ENCODE peak calls at places on chromosomes 11 and 22, in six cellular contexts. X is colonic mucosa, J is adrenal gland, O is body of pancreas, A is left ventricle myocardium inferior, C is lower leg skin. Y is an unnamed sample.

GRCh38 chr11:118996926-118997626 is 862 bp upstream of the CENATAC start:
- DNase-seq in O (no peak), C (no peak), J (no peak), X (no peak), A (no peak), Y (no peak)

GRCh38 chr11:120326845-120327281 is 1.8 kb downstream of the TLCD5 start:
- DNase-seq in A (no peak), C (no peak), O (no peak), X (no peak), J (no peak), Y (no peak)

GRCh38 chr11:73085189-73085875 is 56.8 kb downstream of the FCHSD2 start:
- DNase-seq in J (peak), A (no peak), X (no peak), C (no peak), O (no peak), Y (peak)

GRCh38 chr11:107898270-107898669 is 30.0 kb upstream of the RAB39A start:
- DNase-seq in X (no peak), J (no peak), A (no peak), O (no peak), C (no peak), Y (peak)

GRCh38 chr22:23053051-23053707 is 17.1 kb upstream of the GNAZ start:
- DNase-seq in X (no peak), O (no peak), C (no peak), A (no peak), J (no peak), Y (no peak)

GRCh38 chr11:107071129-107071528 is 52.9 kb upstream of the GUCY1A2 start:
- DNase-seq in O (no peak), C (no peak), J (no peak), A (no peak), X (no peak), Y (no peak)

GRCh38 chr11:76698321-76699043 is 27.9 kb upstream of the LRRC32 start:
- DNase-seq in J (no peak), X (no peak), C (no peak), O (no peak), A (no peak), Y (no peak)

GRCh38 chr11:10233581-10233980 is 60.4 kb downstream of the SBF2 start:
- DNase-seq in C (no peak), O (no peak), X (no peak), J (no peak), A (no peak), Y (peak)

GRCh38 chr22:50488006-50488677 is 1.5 kb downstream of the MIOX start:
- DNase-seq in O (no peak), A (no peak), X (no peak), J (no peak), C (no peak), Y (no peak)

GRCh38 chr11:85974126-85974525 is 94.8 kb downstream of the PICALM start:
- DNase-seq in A (no peak), O (no peak), X (no peak), C (no peak), J (peak), Y (no peak)

GRCh38 chr11:132347156-132348090 is 977.0 kb downstream of the NTM start:
- DNase-seq in O (no peak), A (no peak), X (no peak), C (no peak), J (no peak), Y (no peak)

GRCh38 chr11:42521994-42522393 is 789.8 kb upstream of the API5 start:
- DNase-seq in A (no peak), C (no peak), O (no peak), X (no peak), J (no peak), Y (peak)

GRCh38 chr11:59180168-59180567 is 8.2 kb downstream of the DTX4 start:
- DNase-seq in A (no peak), C (no peak), O (no peak), X (no peak), J (no peak), Y (no peak)

GRCh38 chr11:134646561-134646960 is 234.5 kb upstream of the B3GAT1 start:
- DNase-seq in J (no peak), X (no peak), O (no peak), C (no peak), A (no peak), Y (no peak)

GRCh38 chr22:49568751-49569285 is 258.9 kb downstream of the BRD1 start:
- DNase-seq in X (no peak), C (no peak), J (no peak), O (no peak), A (no peak), Y (no peak)

GRCh38 chr22:20188567-20188877 is 37.7 kb upstream of the CCDC188 start:
- DNase-seq in A (no peak), O (no peak), X (no peak), J (no peak), C (no peak), Y (no peak)

GRCh38 chr11:123182101-123182500 is 12.9 kb downstream of the CLMP start:
- DNase-seq in O (no peak), X (no peak), J (no peak), C (no peak), A (no peak), Y (no peak)

GRCh38 chr22:19998232-19998951 is 18.2 kb downstream of the ARVCF start:
- DNase-seq in J (no peak), C (no peak), A (no peak), X (no peak), O (no peak), Y (no peak)

GRCh38 chr22:49726701-49727101 is 101.0 kb downstream of the BRD1 start:
- DNase-seq in A (no peak), J (no peak), O (no peak), C (no peak), X (no peak), Y (no peak)

GRCh38 chr11:17541330-17541885 is 2.8 kb downstream of the USH1C start:
- DNase-seq in J (no peak), O (no peak), X (peak), C (no peak), A (peak), Y (no peak)

GRCh38 chr11:19344661-19345518 is 104.1 kb upstream of the E2F8 start:
- DNase-seq in C (no peak), J (no peak), A (peak), X (peak), O (peak), Y (no peak)

GRCh38 chr22:28799834-28800307 is 498 bp downstream of the XBP1 start:
- DNase-seq in A (peak), C (no peak), X (peak), O (peak), J (peak), Y (peak)

GRCh38 chr11:116980136-116980793 is 118.0 kb downstream of the SIK3 start:
- DNase-seq in A (no peak), X (no peak), J (no peak), C (no peak), O (no peak), Y (no peak)

GRCh38 chr11:59611570-59612565 is 3.7 kb downstream of the OSBP start:
- DNase-seq in J (no peak), O (peak), C (no peak), X (peak), A (no peak), Y (no peak)

GRCh38 chr11:80727315-80727714 is 1286.5 kb upstream of the TENM4 start:
- DNase-seq in J (no peak), O (no peak), C (no peak), A (no peak), X (peak), Y (no peak)

GRCh38 chr11:33214187-33214586 is 43.0 kb upstream of the HIPK3 start:
- DNase-seq in C (no peak), J (no peak), O (no peak), X (no peak), A (no peak), Y (no peak)

GRCh38 chr11:1693327-1694063 is 3.5 kb upstream of the KRTAP5-6 start:
- DNase-seq in X (peak), A (peak), J (peak), O (peak), C (peak), Y (peak)

GRCh38 chr22:47209077-47209514 is 446.6 kb downstream of the TBC1D22A start:
- DNase-seq in J (no peak), O (peak), C (peak), X (peak), A (no peak), Y (no peak)

GRCh38 chr11:100876826-100877545 is 189.9 kb downstream of the ARHGAP42 start:
- DNase-seq in C (no peak), J (no peak), A (no peak), X (no peak), O (no peak), Y (peak)

GRCh38 chr11:115324569-115325432 is 179.4 kb downstream of the CADM1 start:
- DNase-seq in O (peak), A (no peak), J (peak), X (peak), C (no peak), Y (peak)

DNA sequence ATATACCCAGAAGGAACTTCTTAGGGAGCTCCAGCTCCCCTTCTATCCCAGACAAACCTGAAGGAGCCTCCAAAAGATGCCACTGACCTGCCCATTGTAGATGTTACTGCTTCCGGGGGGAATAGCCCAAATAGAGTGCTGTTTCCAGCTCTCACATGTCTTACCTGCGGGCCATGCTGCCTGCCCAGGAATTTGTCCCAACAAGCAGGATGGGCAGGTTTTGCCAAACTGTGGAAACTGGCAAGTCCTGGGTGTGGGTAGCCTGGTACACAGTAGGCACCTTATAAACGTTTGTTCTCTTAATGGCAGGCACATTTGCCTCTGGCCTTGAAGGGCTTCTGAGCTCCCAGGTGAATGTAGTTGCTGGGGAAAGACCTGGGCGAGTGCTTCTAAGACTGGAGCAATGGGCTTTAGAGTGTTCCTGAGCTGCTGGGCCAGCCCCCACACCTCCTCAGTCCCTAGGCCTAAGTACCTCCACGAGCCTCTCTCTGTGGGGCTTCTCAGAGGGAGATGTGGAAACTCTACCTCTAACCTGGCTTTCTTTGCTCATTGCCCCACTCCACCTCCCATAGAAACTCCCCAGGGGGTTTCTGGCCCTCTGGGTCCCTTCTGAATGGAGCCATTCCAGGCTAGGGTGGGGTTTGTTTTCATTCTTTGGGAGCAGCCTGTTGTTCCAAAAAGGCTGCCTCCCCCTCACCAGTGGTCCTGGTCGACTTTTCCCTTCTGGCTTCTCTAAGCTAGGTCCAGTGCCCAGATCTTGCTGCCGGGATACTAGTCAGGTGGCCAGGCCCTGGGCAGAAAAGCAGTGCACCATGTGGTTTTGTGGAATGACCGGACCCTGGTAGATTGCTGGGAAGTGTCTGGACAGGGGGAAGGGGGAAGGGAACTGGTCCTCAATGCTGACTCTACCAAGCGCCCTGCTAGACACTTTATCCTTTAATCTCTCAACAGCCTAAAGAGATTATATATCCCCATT is 37.2 kb downstream of the LIMK2 start:
- DNase-seq in A (no peak), J (no peak), O (no peak), C (peak), X (no peak), Y (no peak)
- H3K4me3 ChIP-seq in A (peak), J (no peak), O (no peak), C (peak), X (no peak), Y (peak)

DNA sequence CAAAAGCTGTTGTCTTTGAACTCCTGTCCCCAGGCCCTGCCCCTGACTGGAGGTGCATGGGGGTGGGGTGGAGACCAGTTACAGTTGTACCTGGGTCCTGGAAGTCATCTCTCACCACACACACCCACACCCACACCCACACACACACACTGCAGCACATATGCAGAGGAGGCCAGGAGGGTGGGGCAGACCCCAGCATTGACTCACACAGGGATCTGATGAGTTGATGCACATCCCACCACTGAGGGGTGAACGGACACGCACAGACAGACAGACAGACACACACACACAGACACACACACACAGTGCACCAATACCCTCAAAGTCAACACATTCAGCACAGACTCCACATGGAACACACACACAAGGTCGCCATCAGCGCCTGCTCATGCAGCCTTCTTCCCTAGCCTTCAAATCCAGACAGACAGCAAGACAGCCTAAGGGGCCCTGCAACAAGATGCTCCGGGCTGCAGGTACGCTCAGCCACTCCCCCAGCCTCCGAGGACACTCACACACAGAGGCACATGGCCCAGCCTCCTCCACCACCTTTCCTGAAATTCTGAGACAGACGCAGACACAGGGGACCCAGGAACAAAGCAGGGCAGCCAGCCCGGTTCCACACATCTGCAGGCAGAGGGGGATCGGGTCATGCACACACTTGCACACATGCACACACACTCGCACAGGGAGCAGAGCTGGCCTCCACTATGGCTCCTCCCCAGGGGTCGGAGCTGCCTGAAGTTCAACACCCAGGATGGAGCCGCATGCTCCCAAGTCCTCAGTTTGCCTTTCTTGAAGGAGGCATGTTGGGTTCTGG is 26.5 kb downstream of the SYT7 start:
- DNase-seq in O (no peak), X (no peak), A (no peak), J (no peak), C (no peak), Y (no peak)
- H3K4me3 ChIP-seq in O (no peak), X (no peak), A (no peak), J (no peak), C (no peak), Y (no peak)

GRCh38 chr11:103622296-103622695 is 414.1 kb upstream of the DDI1 start:
- DNase-seq in A (no peak), J (no peak), C (no peak), O (no peak), X (no peak), Y (no peak)
- H3K4me3 ChIP-seq in A (no peak), J (no peak), C (no peak), O (no peak), X (no peak), Y (no peak)

DNA sequence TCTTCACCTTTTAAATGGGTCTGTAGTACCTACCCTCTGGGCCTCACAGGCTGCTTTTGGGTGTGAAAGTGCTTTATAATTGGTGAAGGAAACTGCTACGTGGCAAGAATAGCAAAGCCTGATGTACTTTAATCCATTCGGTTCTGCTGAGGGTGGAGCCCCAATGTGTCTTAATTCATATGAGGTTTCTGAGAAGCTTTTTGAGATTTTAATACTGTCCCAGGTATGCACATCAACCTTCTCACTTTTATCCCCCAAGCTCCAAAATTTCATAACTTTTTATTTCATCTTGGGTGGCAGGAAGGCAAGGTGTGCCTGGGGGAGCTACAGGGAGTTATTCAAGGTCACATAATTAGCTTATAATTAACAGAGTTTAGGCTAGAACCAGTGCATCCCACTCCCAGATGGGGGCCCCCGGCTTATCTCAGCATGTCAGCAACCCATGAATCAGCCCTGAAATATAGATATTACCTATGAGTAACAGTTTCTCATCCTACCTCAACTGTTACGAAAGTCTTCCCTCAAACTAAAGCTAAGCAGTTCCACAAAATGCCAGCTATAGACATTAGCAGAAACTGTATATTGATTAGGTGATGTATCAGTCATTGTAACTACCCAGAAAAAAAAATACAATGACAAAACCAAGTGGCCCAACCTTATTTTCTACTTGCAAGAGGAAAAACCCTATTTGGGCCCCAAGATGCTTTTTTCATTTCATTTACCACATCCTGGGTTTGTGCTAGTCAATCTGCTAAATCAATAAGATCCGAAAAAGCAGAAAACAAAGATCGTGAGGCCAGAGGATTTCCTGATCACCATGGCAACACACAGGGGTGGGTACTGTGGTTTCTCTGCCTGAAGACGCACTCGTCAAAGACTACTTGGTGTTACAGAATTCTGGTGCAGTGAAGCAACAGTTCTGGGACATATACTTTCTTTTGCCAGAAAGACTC is 26.7 kb downstream of the CD44 start:
- DNase-seq in A (no peak), X (peak), J (peak), O (no peak), C (peak), Y (no peak)
- H3K4me3 ChIP-seq in A (no peak), X (no peak), J (no peak), O (no peak), C (no peak), Y (no peak)

GRCh38 chr11:128830290-128830813 is 36.7 kb downstream of the KCNJ1 start:
- DNase-seq in J (no peak), C (no peak), X (no peak), A (no peak), O (no peak), Y (no peak)
- H3K4me3 ChIP-seq in J (no peak), C (no peak), X (no peak), A (no peak), O (no peak), Y (no peak)

GRCh38 chr11:46332568-46333128 is 14.6 kb upstream of the DGKZ start:
- DNase-seq in A (no peak), C (no peak), X (no peak), J (no peak), O (no peak), Y (no peak)

GRCh38 chr11:46332093-46332567 is 15.1 kb upstream of the DGKZ start:
- DNase-seq in C (no peak), X (no peak), A (no peak), J (no peak), O (no peak), Y (no peak)

GRCh38 chr11:46330154-46330886 is 16.9 kb upstream of the DGKZ start:
- DNase-seq in X (no peak), O (no peak), A (no peak), C (no peak), J (no peak), Y (no peak)

GRCh38 chr11:46330887-46331652 is 16.2 kb upstream of the DGKZ start:
- DNase-seq in A (no peak), C (no peak), O (no peak), X (no peak), J (no peak), Y (no peak)

GRCh38 chr11:46331653-46331984 is 15.6 kb upstream of the DGKZ start:
- DNase-seq in A (no peak), O (no peak), J (no peak), C (no peak), X (no peak), Y (no peak)
- H3K4me3 ChIP-seq in A (no peak), O (no peak), J (no peak), C (no peak), X (no peak), Y (no peak)

GRCh38 chr11:125594958-125595357 is 2.3 kb downstream of the STT3A start:
- DNase-seq in A (no peak), O (no peak), X (no peak), C (no peak), J (no peak), Y (no peak)
- H3K4me3 ChIP-seq in A (no peak), O (no peak), X (no peak), C (no peak), J (no peak), Y (no peak)

DNA sequence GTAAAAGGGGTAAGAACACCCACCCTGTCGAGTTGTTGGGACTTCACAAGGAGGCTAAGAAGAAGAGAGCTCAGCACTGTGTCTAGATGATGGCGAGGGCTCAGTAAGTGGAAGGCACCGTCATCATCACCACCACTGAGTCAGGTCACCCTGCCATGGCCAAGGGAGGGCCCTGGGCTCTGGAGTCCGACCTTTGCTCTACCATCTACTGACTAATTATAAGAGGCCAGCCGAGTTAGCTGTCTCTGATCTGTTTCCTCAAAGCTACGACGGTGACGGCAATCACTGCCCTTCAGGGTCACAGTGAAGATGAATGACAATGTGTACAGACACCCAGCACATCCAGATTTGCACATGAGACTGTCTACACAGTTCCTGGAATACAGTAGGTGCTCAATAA is 29.3 kb downstream of the KIAA0930 start:
- DNase-seq in X (no peak), O (no peak), A (no peak), J (peak), C (no peak), Y (no peak)
- H3K4me3 ChIP-seq in X (no peak), O (no peak), A (no peak), J (no peak), C (no peak), Y (no peak)

GRCh38 chr11:124877631-124878496 is 12.6 kb downstream of the ROBO3 start:
- DNase-seq in J (no peak), X (no peak), C (no peak), O (no peak), A (no peak), Y (no peak)
- H3K4me3 ChIP-seq in J (no peak), X (no peak), C (no peak), O (no peak), A (peak), Y (peak)